ENCODE peak calls at places on chromosomes 11 and 22, in nine cellular contexts. A is body of pancreas, F is sigmoid colon, J is HCT116, M is astrocyte, S is IMR-90, L is neural progenitor cell, G is right lobe of liver, E is aorta. R is an unnamed sample.
A peak's percentile ranks its signal among the peaks of the same experiment; 100 is the strongest.

GRCh38 chr22:31122532-31123291 is at the start of gene INPP5J:
- DNase-seq in A (peak; percentile 84), F (peak; percentile 87), J (peak; percentile 44), M (peak; percentile 39), S (peak; percentile 50), L (peak; percentile 58), G (no peak), E (no peak), R (peak; percentile 88)

GRCh38 chr11:129643031-129643721 is 172.5 kb upstream of the TMEM45B start:
- DNase-seq in A (no peak), F (no peak), J (no peak), M (peak; percentile 57), S (peak; percentile 74), L (no peak), G (no peak), E (no peak), R (no peak)

GRCh38 chr11:862028-862703 is 19.5 kb downstream of the TSPAN4 start:
- DNase-seq in A (no peak), F (no peak), J (no peak), M (no peak), S (no peak), L (peak; percentile 56), G (no peak), E (no peak), R (peak; percentile 94)

GRCh38 chr11:45777127-45777969 is 27.6 kb upstream of the SLC35C1 start:
- DNase-seq in A (no peak), F (no peak), J (no peak), M (no peak), S (no peak), L (no peak), G (no peak), E (no peak), R (no peak)

GRCh38 chr11:66864172-66864901 is 7.5 kb downstream of the LRFN4 start:
- DNase-seq in A (no peak), F (no peak), J (no peak), M (no peak), S (no peak), L (no peak), G (no peak), E (no peak), R (peak; percentile 60)

GRCh38 chr11:57644748-57645715 is 4.7 kb downstream of the YPEL4 start:
- DNase-seq in A (peak; percentile 84), F (peak; percentile 91), J (peak; percentile 71), M (peak; percentile 33), S (peak; percentile 67), L (peak; percentile 92), G (peak; percentile 76), E (peak; percentile 84), R (peak; percentile 87)

GRCh38 chr11:117170210-117170609 is 8.3 kb upstream of the SIDT2 start:
- DNase-seq in A (no peak), F (no peak), J (no peak), M (no peak), S (peak; percentile 26), L (no peak), G (no peak), E (no peak), R (no peak)

GRCh38 chr11:117993988-117994741 is 8.0 kb downstream of the IL10RA start:
- DNase-seq in A (no peak), F (peak; percentile 75), J (no peak), M (no peak), S (no peak), L (no peak), G (no peak), E (peak; percentile 81), R (no peak)

GRCh38 chr11:14249121-14249963 is 109.6 kb downstream of the RRAS2 start:
- DNase-seq in A (peak; percentile 59), F (peak; percentile 78), J (peak; percentile 27), M (peak; percentile 8), S (peak; percentile 53), L (peak; percentile 87), G (no peak), E (peak; percentile 64), R (peak; percentile 71)

GRCh38 chr11:110199184-110199981 is 97.0 kb downstream of the RDX start:
- DNase-seq in A (no peak), F (no peak), J (no peak), M (no peak), S (peak; percentile 51), L (peak; percentile 70), G (peak; percentile 66), E (no peak), R (no peak)

GRCh38 chr22:38766076-38766777 is 10.4 kb upstream of the SUN2 start:
- DNase-seq in A (peak; percentile 68), F (peak; percentile 79), J (peak; percentile 79), M (no peak), S (peak; percentile 64), L (peak; percentile 77), G (peak; percentile 85), E (no peak), R (peak; percentile 96)

DNA sequence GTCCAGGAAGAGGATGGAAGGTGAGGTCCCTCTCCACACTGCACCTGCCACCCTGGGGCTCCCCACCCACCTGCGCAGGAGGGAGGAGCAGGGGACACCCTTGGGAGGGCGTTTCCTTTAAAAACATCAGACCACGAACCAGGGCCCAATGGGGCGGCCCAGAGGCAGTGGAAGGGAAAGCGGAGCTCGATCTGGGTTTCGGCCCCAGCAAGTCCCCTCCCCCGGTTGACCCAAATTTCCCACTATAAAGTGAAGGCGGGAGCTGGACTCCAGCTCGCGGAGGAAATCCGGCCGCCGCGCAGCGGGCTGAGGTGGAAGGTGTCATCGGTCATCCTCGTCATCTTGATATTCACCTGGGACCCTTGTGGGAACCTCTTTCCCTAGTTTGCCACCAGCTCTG is 99.3 kb downstream of the WNT7B start:
- DNase-seq in A (no peak), F (peak; percentile 48), J (no peak), M (no peak), S (no peak), L (no peak), G (peak; percentile 42), E (no peak), R (peak; percentile 71)
- H3K4me3 ChIP-seq in A (no peak overlapping the region), F (no peak overlapping the region), J (no peak overlapping the region), M (no peak overlapping the region), S (no peak overlapping the region), L (no peak overlapping the region), G (no peak overlapping the region), E (no peak overlapping the region), R (no peak overlapping the region)

GRCh38 chr11:123182101-123182500 is 12.9 kb downstream of the CLMP start:
- DNase-seq in A (no peak), F (no peak), J (no peak), M (no peak), S (no peak), L (no peak), G (no peak), E (no peak), R (no peak)
- H3K27me3 ChIP-seq in A (no peaks in the 10 kb centered on the region), F (no peaks in the 10 kb centered on the region), J (no peaks in the 10 kb centered on the region), M (no peaks in the 10 kb centered on the region), S (no peaks in the 10 kb centered on the region), L (no peaks in the 10 kb centered on the region), G (no peaks in the 10 kb centered on the region), E (no peaks in the 10 kb centered on the region), R (no peaks in the 10 kb centered on the region)

DNA sequence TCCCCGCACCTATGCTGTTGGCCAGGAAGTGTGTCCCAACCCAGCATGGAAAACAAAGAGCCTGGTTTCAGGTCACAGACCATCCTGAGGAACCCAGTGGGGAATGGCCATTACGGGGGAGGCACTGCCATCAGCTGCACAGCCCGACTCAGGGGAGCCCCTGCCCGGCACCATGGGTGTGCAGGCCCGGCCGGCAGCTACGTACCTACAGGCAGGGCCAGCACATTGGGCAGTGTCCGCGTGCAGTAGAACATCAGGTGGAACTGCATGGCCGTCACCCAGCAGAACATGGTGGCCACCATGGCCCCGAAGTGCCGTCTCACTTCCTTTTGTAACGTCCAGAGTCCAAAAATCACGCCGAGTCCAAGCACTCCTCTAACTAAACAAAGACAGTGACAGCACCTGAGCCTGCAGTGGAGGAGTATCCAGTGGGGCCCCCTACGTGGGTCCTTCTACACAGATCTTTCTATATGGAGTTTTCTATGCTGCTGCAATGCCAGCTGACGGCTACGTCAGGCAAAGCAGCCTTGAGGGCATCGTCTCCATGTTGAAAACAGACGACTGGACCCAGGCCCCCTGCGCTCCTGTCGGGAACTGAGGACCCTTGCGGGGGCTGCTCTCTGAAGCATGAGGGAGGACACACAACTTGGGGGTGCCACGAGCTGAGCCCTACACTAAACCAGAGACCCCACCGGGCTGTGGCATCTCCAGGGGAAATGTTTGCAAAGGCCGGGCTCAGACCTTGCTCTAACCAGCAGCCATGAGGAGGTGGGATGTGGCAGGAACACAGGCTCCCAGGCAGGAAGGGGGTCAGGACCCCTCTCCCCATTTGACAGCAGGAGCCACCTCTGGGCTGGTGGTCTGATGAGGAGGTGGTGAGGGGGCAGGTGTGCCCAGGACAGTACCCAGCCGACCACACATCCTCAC is 7.7 kb downstream of the ALG12 start:
- DNase-seq in A (no peak), F (peak; percentile 48), J (no peak), M (no peak), S (no peak), L (no peak), G (peak; percentile 43), E (peak; percentile 32), R (no peak)
- H3K36me3 ChIP-seq in A (no peaks in the 10 kb centered on the region), F (peaks cover 15% of the 10 kb centered on the region), J (no peaks in the 10 kb centered on the region), M (peaks cover 3% of the 10 kb centered on the region), S (peaks cover 32% of the 10 kb centered on the region), L (no peaks in the 10 kb centered on the region), G (peaks cover 3% of the 10 kb centered on the region), E (peaks cover 18% of the 10 kb centered on the region), R (peaks cover 4% of the 10 kb centered on the region)

GRCh38 chr22:41910599-41911291 is 4.1 kb downstream of the SHISA8 start:
- DNase-seq in A (peak; percentile 42), F (no peak), J (no peak), M (no peak), S (no peak), L (peak; percentile 39), G (no peak), E (no peak), R (peak; percentile 85)
- H3K4me3 ChIP-seq in A (no peak overlapping the region), F (peak overlapping the region; percentile 25), J (no peak overlapping the region), M (no peak overlapping the region), S (peak overlapping the region; percentile 1), L (peak overlapping the region; percentile 38), G (no peak overlapping the region), E (no peak overlapping the region), R (no peak overlapping the region)

DNA sequence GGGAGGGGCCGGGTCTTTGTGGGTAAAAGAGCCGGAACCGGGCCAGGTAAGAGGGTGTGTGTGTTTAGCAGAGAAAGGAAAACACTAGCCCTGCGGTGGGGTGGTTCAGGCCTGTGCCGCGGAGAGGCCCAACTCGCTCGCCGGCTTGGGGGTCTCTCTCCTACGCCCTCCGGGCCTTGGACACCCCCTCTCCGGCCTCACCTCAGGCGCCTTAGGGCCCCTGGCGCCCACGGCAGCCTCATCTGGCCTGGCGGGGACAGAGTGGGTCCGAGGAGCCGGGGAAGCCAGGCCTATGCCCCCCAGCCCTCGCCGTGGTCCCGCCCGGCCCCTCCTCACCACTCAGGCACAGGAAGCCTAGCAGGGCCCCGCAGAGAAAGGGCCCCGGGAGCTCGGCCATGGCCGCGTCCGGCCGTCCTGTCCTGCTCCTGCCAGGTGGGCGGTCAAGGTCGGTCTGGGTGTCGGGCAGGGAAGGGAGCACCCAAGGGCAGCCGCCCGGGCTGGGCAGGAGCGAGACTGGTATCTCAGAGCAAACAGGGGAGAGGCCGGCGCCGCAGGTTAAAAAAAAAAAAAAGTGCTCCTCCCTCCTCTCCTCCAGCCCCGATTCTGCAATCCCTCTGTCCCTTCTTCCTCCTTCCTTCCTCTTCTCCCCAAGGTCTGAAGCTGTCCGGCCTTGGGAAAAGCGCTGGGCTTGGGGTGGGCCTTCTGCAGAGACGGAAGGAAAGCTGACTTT is at the start of gene VSIG2:
- DNase-seq in A (no peak), F (no peak), J (no peak), M (no peak), S (no peak), L (no peak), G (peak; percentile 72), E (no peak), R (peak; percentile 81)
- H3K27me3 ChIP-seq in A (no peaks in the 10 kb centered on the region), F (peaks cover 68% of the 10 kb centered on the region), J (no peaks in the 10 kb centered on the region), M (peaks cover 7% of the 10 kb centered on the region), S (no peaks in the 10 kb centered on the region), L (peaks cover 88% of the 10 kb centered on the region), G (no peaks in the 10 kb centered on the region), E (no peaks in the 10 kb centered on the region), R (peaks cover 99% of the 10 kb centered on the region)

R was measured in H7.